ENCODE peak calls at places on chromosomes 12 and 14, in ten cellular contexts. J, L, B, X, C, G, U, V, R and F are unnamed samples.

GRCh38 chr12:92144631-92145480 is 790 bp downstream of the BTG1 start:
- DNase-seq in J (peak), L (peak), B (peak), X (peak), C (peak), G (no peak), U (peak), V (peak), R (peak), F (peak)

GRCh38 chr12:51378749-51379148 is 12.5 kb downstream of the GALNT6 start:
- DNase-seq in J (no peak), L (no peak), B (no peak), X (no peak), C (no peak), G (no peak), U (no peak), V (no peak), R (no peak), F (no peak)

GRCh38 chr12:29519585-29520182 is 22.2 kb upstream of the OVCH1 start:
- DNase-seq in J (no peak), L (peak), B (peak), X (peak), C (peak), G (peak), U (no peak), V (peak), R (peak), F (no peak)

GRCh38 chr12:101696477-101697196 is 803 bp upstream of the CHPT1 start:
- DNase-seq in J (no peak), L (peak), B (peak), X (peak), C (no peak), G (no peak), U (no peak), V (no peak), R (no peak), F (no peak)

GRCh38 chr14:77103475-77103874 is 5.4 kb downstream of the CIPC start:
- DNase-seq in J (no peak), L (no peak), B (no peak), X (no peak), C (no peak), G (no peak), U (no peak), V (no peak), R (no peak), F (no peak)

GRCh38 chr12:75602111-75602510 is 90.7 kb upstream of the KRR1 start:
- DNase-seq in J (no peak), L (no peak), B (no peak), X (peak), C (no peak), G (no peak), U (no peak), V (no peak), R (no peak), F (no peak)

GRCh38 chr12:108793756-108794441 is 62.6 kb upstream of the CORO1C start:
- DNase-seq in J (peak), L (no peak), B (no peak), X (no peak), C (no peak), G (no peak), U (no peak), V (no peak), R (no peak), F (no peak)

GRCh38 chr12:16346931-16347330 is 514 bp upstream of the MGST1 start:
- DNase-seq in J (no peak), L (peak), B (no peak), X (peak), C (peak), G (no peak), U (no peak), V (no peak), R (no peak), F (no peak)

GRCh38 chr14:73607241-73607640 is 5.1 kb upstream of the ACOT6 start:
- DNase-seq in J (no peak), L (no peak), B (no peak), X (no peak), C (no peak), G (no peak), U (no peak), V (no peak), R (no peak), F (no peak)

GRCh38 chr14:67529947-67530935 is 2.8 kb upstream of the PLEKHH1 start:
- DNase-seq in J (no peak), L (no peak), B (no peak), X (no peak), C (no peak), G (no peak), U (no peak), V (no peak), R (no peak), F (no peak)

GRCh38 chr14:50354527-50354926 is 42.2 kb downstream of the CDKL1 start:
- DNase-seq in J (no peak), L (no peak), B (no peak), X (no peak), C (no peak), G (no peak), U (no peak), V (peak), R (no peak), F (no peak)

GRCh38 chr12:51395283-51396230 is 4.4 kb upstream of the GALNT6 start:
- DNase-seq in J (no peak), L (no peak), B (no peak), X (no peak), C (no peak), G (no peak), U (no peak), V (no peak), R (no peak), F (no peak)

GRCh38 chr12:72286526-72286925 is 14.4 kb downstream of the TRHDE start:
- DNase-seq in J (no peak), L (no peak), B (no peak), X (no peak), C (no peak), G (no peak), U (no peak), V (no peak), R (no peak), F (no peak)

GRCh38 chr12:57620245-57620935 is 9.2 kb downstream of the ARHGEF25 start:
- DNase-seq in J (no peak), L (no peak), B (no peak), X (no peak), C (no peak), G (no peak), U (no peak), V (no peak), R (no peak), F (no peak)

GRCh38 chr12:116012757-116013156 is 264.7 kb downstream of the MED13L start:
- DNase-seq in J (no peak), L (no peak), B (no peak), X (no peak), C (no peak), G (no peak), U (no peak), V (no peak), R (no peak), F (no peak)

GRCh38 chr12:116006141-116006540 is 271.4 kb downstream of the MED13L start:
- DNase-seq in J (no peak), L (no peak), B (no peak), X (no peak), C (no peak), G (no peak), U (no peak), V (no peak), R (no peak), F (no peak)

GRCh38 chr12:116011217-116011616 is 266.3 kb downstream of the MED13L start:
- DNase-seq in J (no peak), L (no peak), B (no peak), X (no peak), C (no peak), G (no peak), U (no peak), V (no peak), R (no peak), F (no peak)

GRCh38 chr12:116010467-116010866 is 267.0 kb downstream of the MED13L start:
- DNase-seq in J (no peak), L (no peak), B (no peak), X (no peak), C (no peak), G (no peak), U (no peak), V (no peak), R (no peak), F (no peak)

DNA sequence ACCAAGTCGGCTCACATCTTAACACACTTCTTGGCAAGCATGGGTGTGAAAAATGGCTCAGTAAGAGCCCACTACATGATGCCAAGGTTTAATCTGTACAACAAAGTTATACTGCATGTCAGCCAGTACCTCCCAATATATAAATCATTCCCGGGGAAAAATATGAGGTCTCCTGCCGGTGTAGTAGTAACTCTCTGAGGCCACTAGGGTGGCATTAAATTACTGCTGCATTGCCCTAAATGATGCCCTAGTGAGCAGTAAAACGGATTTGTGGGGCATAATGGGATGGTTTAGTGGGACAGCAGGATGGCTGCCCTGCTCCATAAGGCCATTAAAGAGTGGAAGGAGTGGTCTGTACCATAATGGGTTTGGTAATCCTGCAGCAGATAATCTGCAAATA is 267.7 kb downstream of the MED13L start:
- DNase-seq in J (no peak), L (no peak), B (no peak), X (no peak), C (peak), G (no peak), U (no peak), V (no peak), R (no peak), F (no peak)
- TF ChIP-seq CTCF in J (peak), L (peak), B (no peak), X (peak), C (peak), G (peak), U (no peak), V (peak), R (peak), F (peak)

GRCh38 chr12:132560831-132561783 is 49.3 kb downstream of the LRCOL1 start:
- DNase-seq in J (no peak), L (peak), B (peak), X (peak), C (peak), G (no peak), U (no peak), V (peak), R (peak), F (peak)

GRCh38 chr12:132560421-132560830 is 50.0 kb downstream of the LRCOL1 start:
- DNase-seq in J (no peak), L (peak), B (no peak), X (peak), C (peak), G (no peak), U (no peak), V (no peak), R (peak), F (no peak)

GRCh38 chr12:132559652-132560420 is 50.5 kb downstream of the LRCOL1 start:
- DNase-seq in J (no peak), L (peak), B (no peak), X (peak), C (peak), G (no peak), U (no peak), V (peak), R (peak), F (peak)

GRCh38 chr12:132562489-132563045 is 47.8 kb downstream of the LRCOL1 start:
- DNase-seq in J (no peak), L (no peak), B (no peak), X (no peak), C (no peak), G (no peak), U (no peak), V (no peak), R (no peak), F (no peak)

DNA sequence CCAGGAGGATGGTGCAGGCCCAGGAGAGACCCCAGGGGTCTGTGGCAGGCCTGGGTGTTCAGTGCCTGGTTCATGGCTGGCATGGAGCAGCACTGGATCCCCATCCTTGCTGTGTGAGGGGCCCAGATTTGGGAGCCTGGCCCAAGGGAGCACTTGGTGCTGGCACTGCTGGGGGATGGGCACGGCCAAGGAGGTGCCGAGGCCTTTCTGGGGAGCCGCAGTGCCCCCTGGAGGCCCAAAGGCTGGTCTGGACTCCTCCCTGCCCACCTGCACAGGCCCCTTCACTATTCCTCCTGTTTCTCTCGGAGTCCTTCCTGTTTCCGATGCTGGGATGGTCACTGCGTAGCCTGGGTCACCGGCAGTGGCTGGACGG is 48.6 kb downstream of the LRCOL1 start:
- DNase-seq in J (no peak), L (no peak), B (no peak), X (peak), C (peak), G (no peak), U (no peak), V (no peak), R (peak), F (peak)
- TF ChIP-seq CTCF in J (no peak), L (no peak), B (no peak), X (peak), C (peak), G (peak), U (no peak), V (peak), R (no peak), F (no peak)

GRCh38 chr14:58816416-58817115 is 178.8 kb downstream of the DACT1 start:
- DNase-seq in J (no peak), L (no peak), B (no peak), X (no peak), C (no peak), G (no peak), U (no peak), V (no peak), R (no peak), F (no peak)
- TF ChIP-seq CTCF in J (no peak), L (no peak), B (no peak), X (no peak), C (no peak), G (no peak), U (no peak), V (no peak), R (no peak), F (no peak)

GRCh38 chr12:89862511-89863331 is 154.1 kb upstream of the ATP2B1 start:
- DNase-seq in J (no peak), L (peak), B (no peak), X (no peak), C (no peak), G (no peak), U (no peak), V (no peak), R (no peak), F (no peak)
- TF ChIP-seq CTCF in J (no peak), L (no peak), B (no peak), X (no peak), C (no peak), G (no peak), U (no peak), V (no peak), R (no peak), F (no peak)